ENCODE peak calls at places on chromosomes 3 and 15, in six cellular contexts. B, S, J, M, I and W are unnamed samples.

GRCh38 chr3:45034612-45035252 is 8.6 kb downstream of the CLEC3B start:
- DNase-seq in B (peak), S (peak), J (no peak), M (no peak), I (no peak), W (no peak)

GRCh38 chr3:168081856-168082255 is 13.9 kb downstream of the GOLIM4 start:
- DNase-seq in B (no peak), S (no peak), J (no peak), M (no peak), I (no peak), W (no peak)

GRCh38 chr3:196991581-196992460 is 23.2 kb upstream of the PIGZ start:
- DNase-seq in B (peak), S (no peak), J (no peak), M (no peak), I (no peak), W (no peak)

GRCh38 chr15:29324746-29325145 is 55.1 kb upstream of the NSMCE3 start:
- DNase-seq in B (no peak), S (no peak), J (no peak), M (no peak), I (no peak), W (no peak)

GRCh38 chr3:47162695-47163022 is 1.3 kb downstream of the SETD2 start:
- DNase-seq in B (no peak), S (no peak), J (no peak), M (no peak), I (no peak), W (no peak)

GRCh38 chr3:195744437-195744836 is 23.7 kb downstream of the MUC20 start:
- DNase-seq in B (no peak), S (no peak), J (no peak), M (no peak), I (no peak), W (no peak)

GRCh38 chr3:24579008-24579407 is 84.4 kb upstream of the THRB start:
- DNase-seq in B (no peak), S (no peak), J (no peak), M (no peak), I (no peak), W (no peak)

GRCh38 chr15:79339588-79340314 is 28.8 kb downstream of the TMED3 start:
- DNase-seq in B (no peak), S (no peak), J (no peak), M (peak), I (no peak), W (no peak)

GRCh38 chr3:4606915-4607314 is 113.8 kb downstream of the ITPR1 start:
- DNase-seq in B (no peak), S (no peak), J (no peak), M (no peak), I (no peak), W (no peak)

GRCh38 chr3:15032650-15033049 is 32.5 kb downstream of the MRPS25 start:
- DNase-seq in B (no peak), S (no peak), J (no peak), M (no peak), I (no peak), W (no peak)

GRCh38 chr3:128285042-128285924 is 132.0 kb downstream of the EEFSEC start:
- DNase-seq in B (no peak), S (no peak), J (no peak), M (no peak), I (no peak), W (no peak)

GRCh38 chr3:45104715-45105711 is 41.2 kb downstream of the CDCP1 start:
- DNase-seq in B (no peak), S (no peak), J (no peak), M (no peak), I (no peak), W (no peak)

GRCh38 chr3:27360113-27361078 is 8.8 kb downstream of the NEK10 start:
- DNase-seq in B (no peak), S (no peak), J (no peak), M (no peak), I (no peak), W (no peak)

GRCh38 chr15:36887214-36888017 is 212.9 kb downstream of the MEIS2 start:
- DNase-seq in B (no peak), S (no peak), J (no peak), M (no peak), I (no peak), W (no peak)

GRCh38 chr15:37880009-37880834 is 54.2 kb upstream of the TMCO5A start:
- DNase-seq in B (no peak), S (no peak), J (no peak), M (peak), I (no peak), W (peak)

GRCh38 chr3:101340591-101340990 is 20.2 kb upstream of the IMPG2 start:
- DNase-seq in B (no peak), S (no peak), J (no peak), M (no peak), I (no peak), W (no peak)

GRCh38 chr3:105842449-105842848 is 26.4 kb downstream of the CBLB start:
- DNase-seq in B (no peak), S (no peak), J (no peak), M (no peak), I (no peak), W (no peak)

GRCh38 chr3:331881-332280 is 135.3 kb downstream of the CHL1 start:
- DNase-seq in B (no peak), S (no peak), J (no peak), M (no peak), I (no peak), W (no peak)

GRCh38 chr15:25545017-25545416 is 106.2 kb upstream of the UBE3A start:
- DNase-seq in B (no peak), S (no peak), J (no peak), M (no peak), I (no peak), W (peak)

GRCh38 chr15:48385431-48385830 is 54.2 kb downstream of the DUT start:
- DNase-seq in B (no peak), S (no peak), J (no peak), M (peak), I (peak), W (peak)

GRCh38 chr15:66800584-66801235 is 98.7 kb downstream of the SMAD6 start:
- DNase-seq in B (peak), S (no peak), J (no peak), M (no peak), I (no peak), W (no peak)

GRCh38 chr3:32778389-32778788 is 39.4 kb upstream of the TRIM71 start:
- DNase-seq in B (peak), S (no peak), J (no peak), M (no peak), I (no peak), W (no peak)

GRCh38 chr3:46416134-46417119 is 9.4 kb downstream of the CCRL2 start:
- DNase-seq in B (no peak), S (peak), J (no peak), M (no peak), I (no peak), W (no peak)

GRCh38 chr3:46090161-46090591 is 62.9 kb upstream of the XCR1 start:
- DNase-seq in B (no peak), S (no peak), J (no peak), M (no peak), I (no peak), W (no peak)

GRCh38 chr3:185733980-185734724 is 90.7 kb downstream of the IGF2BP2 start:
- DNase-seq in B (no peak), S (peak), J (peak), M (peak), I (peak), W (peak)

GRCh38 chr15:51879555-51879954 is 50.1 kb downstream of the TMOD3 start:
- DNase-seq in B (no peak), S (no peak), J (no peak), M (no peak), I (no peak), W (peak)

GRCh38 chr3:56916697-56917336 is 115.1 kb upstream of the ARHGEF3 start:
- DNase-seq in B (no peak), S (no peak), J (no peak), M (no peak), I (no peak), W (no peak)

GRCh38 chr3:197352382-197352781 is 54.0 kb upstream of the DLG1 start:
- DNase-seq in B (no peak), S (peak), J (no peak), M (no peak), I (no peak), W (no peak)

GRCh38 chr3:188531210-188531609 is 377.3 kb downstream of the LPP start:
- DNase-seq in B (no peak), S (no peak), J (no peak), M (peak), I (no peak), W (no peak)

GRCh38 chr3:172607305-172608121 is 84.3 kb upstream of the TNFSF10 start:
- DNase-seq in B (no peak), S (no peak), J (no peak), M (peak), I (no peak), W (peak)

GRCh38 chr3:154132777-154133375 is 11.7 kb downstream of the ARHGEF26 start:
- DNase-seq in B (no peak), S (no peak), J (no peak), M (no peak), I (no peak), W (no peak)